ENCODE peak calls at places on chromosomes 6 and 20, in five cellular contexts. C is transverse colon, B is AG04449, U is IMR-90, I is fibroblast of the aortic adventitia. W is an unnamed sample.

GRCh38 chr6:157988700-157989063 is 7.0 kb downstream of the SYNJ2 start:
- DNase-seq in C (no peak), B (no peak), U (no peak), I (no peak), W (no peak)

GRCh38 chr6:154187203-154187602 is 148.2 kb downstream of the OPRM1 start:
- DNase-seq in C (no peak), B (no peak), U (no peak), I (no peak), W (no peak)

GRCh38 chr20:24764027-24764797 is 184.9 kb upstream of the CST7 start:
- DNase-seq in C (no peak), B (no peak), U (no peak), I (no peak), W (no peak)

GRCh38 chr6:129603731-129604130 is 106.2 kb downstream of the ARHGAP18 start:
- DNase-seq in C (no peak), B (no peak), U (no peak), I (no peak), W (no peak)

GRCh38 chr20:36031806-36032205 is 63.4 kb downstream of the CNBD2 start:
- DNase-seq in C (no peak), B (no peak), U (no peak), I (no peak), W (no peak)

GRCh38 chr6:166813461-166813860 is 142.9 kb downstream of the RNASET2 start:
- DNase-seq in C (no peak), B (no peak), U (no peak), I (no peak), W (no peak)

GRCh38 chr20:21548390-21549035 is 34.6 kb upstream of the NKX2-2 start:
- DNase-seq in C (no peak), B (no peak), U (no peak), I (no peak), W (no peak)

GRCh38 chr6:142943746-142944125 is 1.2 kb downstream of the HIVEP2 start:
- DNase-seq in C (peak; percentile 19), B (no peak), U (peak; percentile 48), I (peak; percentile 55), W (peak; percentile 69)

GRCh38 chr6:145699462-145699861 is 35.9 kb downstream of the EPM2A start:
- DNase-seq in C (no peak), B (no peak), U (peak; percentile 82), I (peak; percentile 68), W (peak; percentile 66)

GRCh38 chr6:165704001-165704748 is 41.1 kb upstream of the PDE10A start:
- DNase-seq in C (no peak), B (no peak), U (peak; percentile 84), I (peak; percentile 69), W (peak; percentile 83)

GRCh38 chr6:128882991-128883571 is at the start of gene LAMA2:
- DNase-seq in C (peak; percentile 41), B (no peak), U (peak; percentile 55), I (peak; percentile 78), W (peak; percentile 87)

GRCh38 chr6:107179004-107179403 is 63.7 kb upstream of the BEND3 start:
- DNase-seq in C (no peak), B (no peak), U (peak; percentile 8), I (peak; percentile 22), W (peak; percentile 38)

GRCh38 chr6:54632984-54633565 is 213.5 kb upstream of the FAM83B start:
- DNase-seq in C (no peak), B (no peak), U (no peak), I (no peak), W (no peak)

GRCh38 chr6:150143521-150144293 is 863 bp downstream of the PPP1R14C start:
- DNase-seq in C (peak; percentile 38), B (no peak), U (no peak), I (no peak), W (no peak)

GRCh38 chr6:18034798-18035202 is 47.4 kb upstream of the KIF13A start:
- DNase-seq in C (peak; percentile 54), B (no peak), U (peak; percentile 19), I (no peak), W (peak; percentile 38)

GRCh38 chr20:63151554-63152321 is 64.2 kb downstream of the YTHDF1 start:
- DNase-seq in C (no peak), B (no peak), U (peak; percentile 32), I (peak; percentile 34), W (peak; percentile 39)

GRCh38 chr6:147382945-147383554 is 125.4 kb upstream of the SAMD5 start:
- DNase-seq in C (no peak), B (no peak), U (peak; percentile 41), I (peak; percentile 61), W (peak; percentile 70)

GRCh38 chr6:44388135-44388487 is 605 bp downstream of the CDC5L start:
- DNase-seq in C (peak; percentile 13), B (no peak), U (no peak), I (no peak), W (no peak)

GRCh38 chr6:108598316-108598863 is 37.7 kb downstream of the FOXO3 start:
- DNase-seq in C (no peak), B (no peak), U (peak; percentile 47), I (peak; percentile 74), W (peak; percentile 51)

GRCh38 chr6:163457637-163458561 is 43.4 kb downstream of the QKI start:
- DNase-seq in C (peak; percentile 11), B (peak; percentile 85), U (peak; percentile 95), I (peak; percentile 89), W (peak; percentile 89)

GRCh38 chr6:41937881-41938574 is 3.6 kb downstream of the CCND3 start:
- DNase-seq in C (no peak), B (no peak), U (no peak), I (peak; percentile 52), W (peak; percentile 83)

GRCh38 chr20:25044660-25045342 is 13.1 kb downstream of the ACSS1 start:
- DNase-seq in C (no peak), B (no peak), U (no peak), I (no peak), W (no peak)

GRCh38 chr6:139142267-139142666 is 7.4 kb downstream of the HECA start:
- DNase-seq in C (no peak), B (no peak), U (no peak), I (no peak), W (no peak)

GRCh38 chr6:120965814-120966213 is 368.5 kb downstream of the TBC1D32 start:
- DNase-seq in C (no peak), B (no peak), U (no peak), I (no peak), W (no peak)

GRCh38 chr6:24838081-24838480 is 39.4 kb upstream of the ARMH2 start:
- DNase-seq in C (no peak), B (no peak), U (no peak), I (peak; percentile 12), W (peak; percentile 53)

GRCh38 chr6:96394727-96395126 is 126.9 kb upstream of the UFL1 start:
- DNase-seq in C (no peak), B (no peak), U (no peak), I (no peak), W (no peak)

GRCh38 chr6:45171380-45171779 is 156.8 kb upstream of the RUNX2 start:
- DNase-seq in C (no peak), B (no peak), U (no peak), I (no peak), W (no peak)

GRCh38 chr6:113137411-113137810 is 719.7 kb upstream of the MARCKS start:
- DNase-seq in C (no peak), B (no peak), U (no peak), I (peak; percentile 57), W (peak; percentile 48)

GRCh38 chr20:58239216-58239615 is 10.8 kb upstream of the ANKRD60 start:
- DNase-seq in C (no peak), B (no peak), U (no peak), I (no peak), W (no peak)

GRCh38 chr20:61251529-61252393 is at the start of gene CDH4:
- DNase-seq in C (no peak), B (no peak), U (no peak), I (no peak), W (no peak)
- H3K4me3 ChIP-seq in C (peak within 1 kb of the TSS; percentile 15), B (peak within 1 kb of the TSS; percentile 53), U (peak within 1 kb of the TSS; percentile 55), I (peak within 1 kb of the TSS; percentile 51), W (peak within 1 kb of the TSS; percentile 51)

GRCh38 chr6:30441171-30441570 is 48.1 kb upstream of the HLA-E start:
- DNase-seq in C (no peak), B (no peak), U (no peak), I (no peak), W (no peak)

GRCh38 chr6:30446259-30446658 is 43.0 kb upstream of the HLA-E start:
- DNase-seq in C (no peak), B (no peak), U (no peak), I (no peak), W (no peak)

GRCh38 chr6:30447237-30447636 is 42.1 kb upstream of the HLA-E start:
- DNase-seq in C (no peak), B (no peak), U (peak; percentile 8), I (no peak), W (no peak)

GRCh38 chr6:30444451-30444742 is 44.9 kb upstream of the HLA-E start:
- DNase-seq in C (no peak), B (no peak), U (no peak), I (no peak), W (no peak)

DNA sequence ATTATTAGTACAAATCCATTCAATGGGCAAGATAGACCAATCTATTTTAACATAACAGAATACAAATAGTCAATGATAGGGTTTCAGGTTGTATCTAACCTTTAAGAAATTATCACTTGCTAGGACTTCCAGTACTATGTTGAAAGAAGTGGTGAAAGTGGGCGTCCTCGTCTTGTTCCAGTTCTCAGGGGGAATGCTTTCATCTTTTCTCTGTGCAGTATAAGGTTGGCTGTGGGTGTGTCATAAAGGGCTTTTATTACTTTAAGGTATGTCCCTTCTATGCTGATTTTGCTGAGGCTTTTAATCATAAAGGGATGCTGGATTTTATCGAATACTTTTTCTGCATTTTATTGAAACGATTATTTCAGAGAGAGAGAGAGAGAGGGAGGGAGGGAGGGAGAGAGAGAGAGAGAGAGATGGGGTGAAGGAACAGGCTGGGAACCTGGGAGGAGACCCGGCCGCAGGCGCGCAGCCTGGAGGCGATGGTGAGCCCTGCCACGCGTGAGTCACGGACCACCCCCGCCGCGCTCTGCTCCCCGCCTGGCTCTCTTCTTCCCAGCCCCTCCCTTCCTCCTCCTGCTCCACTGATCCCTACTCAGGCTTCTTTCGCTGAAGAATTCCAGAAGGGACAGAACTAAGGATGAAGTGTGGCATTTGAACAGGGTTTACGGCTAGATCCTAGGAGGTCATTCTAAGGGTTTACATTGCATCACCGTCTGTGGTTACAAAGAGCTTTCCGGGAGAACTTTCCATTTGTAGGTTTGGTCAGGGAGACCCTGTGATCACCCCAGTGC is 45.5 kb upstream of the HLA-E start:
- DNase-seq in C (no peak), B (no peak), U (peak; percentile 14), I (peak; percentile 10), W (no peak)
- TF ChIP-seq CTCF in C (no peak), B (no peak), U (no peak), I (peak; percentile 23), W (no peak)

GRCh38 chr6:135675026-135675425 is 176.5 kb upstream of the PDE7B start:
- DNase-seq in C (no peak), B (no peak), U (peak; percentile 54), I (no peak), W (no peak)
- H3K4me3 ChIP-seq in C (no peak overlapping the region), B (no peak overlapping the region), U (no peak overlapping the region), I (no peak overlapping the region), W (no peak overlapping the region)

DNA sequence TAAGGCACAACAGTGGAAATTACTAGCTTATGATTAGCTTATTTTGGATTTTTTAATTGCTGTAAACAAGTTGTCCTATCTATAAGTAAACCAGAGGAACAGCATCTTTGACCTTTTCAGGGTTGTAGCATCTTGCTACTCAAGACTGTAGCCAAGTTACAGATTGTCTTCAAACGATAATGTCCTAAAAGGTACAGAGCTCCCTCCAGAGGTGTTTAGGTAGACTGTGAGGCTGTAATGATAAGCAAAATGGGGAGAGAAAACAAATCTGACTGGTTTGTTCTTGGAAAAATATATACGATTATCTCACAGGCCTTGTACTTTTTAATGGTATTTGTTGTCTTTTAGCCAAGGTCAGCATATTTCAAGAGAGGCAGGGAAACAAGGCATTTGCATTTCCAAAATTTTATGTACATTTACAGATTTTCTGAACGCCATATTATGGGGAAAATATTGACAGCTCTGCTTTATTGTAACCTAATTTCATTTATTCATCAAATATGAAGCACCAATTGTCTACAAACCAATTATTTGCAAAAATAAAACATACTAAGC is 273.4 kb downstream of the MEI4 start:
- DNase-seq in C (no peak), B (no peak), U (no peak), I (no peak), W (no peak)
- TF ChIP-seq CTCF in C (no peak), B (no peak), U (no peak), I (no peak), W (no peak)

W was measured in cardiac fibroblast.